ENCODE peak calls at places on chromosomes 5 and 9, in six cellular contexts. R, G, L, O, N and E are unnamed samples.

GRCh38 chr5:97644896-97645295 is 461.8 kb upstream of the RIOK2 start:
- DNase-seq in R (no peak), G (no peak), L (no peak), O (no peak), N (no peak), E (no peak)

GRCh38 chr5:56852228-56853000 is 37.1 kb downstream of the MAP3K1 start:
- DNase-seq in R (no peak), G (peak; percentile 21), L (no peak), O (no peak), N (no peak), E (no peak)

GRCh38 chr9:120775859-120776258 is 17.4 kb downstream of the FBXW2 start:
- DNase-seq in R (no peak), G (peak; percentile 92), L (peak; percentile 35), O (no peak), N (no peak), E (no peak)

GRCh38 chr5:146588331-146588730 is 72.3 kb upstream of the GPR151 start:
- DNase-seq in R (no peak), G (peak; percentile 48), L (peak; percentile 11), O (peak; percentile 30), N (no peak), E (no peak)

GRCh38 chr9:77433675-77434445 is 214.3 kb downstream of the GNA14 start:
- DNase-seq in R (peak; percentile 17), G (peak; percentile 36), L (peak; percentile 61), O (peak; percentile 77), N (peak; percentile 31), E (peak; percentile 84)

GRCh38 chr9:79224672-79225433 is 346.9 kb upstream of the TLE4 start:
- DNase-seq in R (no peak), G (peak; percentile 86), L (peak; percentile 96), O (no peak), N (no peak), E (no peak)

GRCh38 chr5:139755892-139756671 is 39.5 kb upstream of the PSD2 start:
- DNase-seq in R (peak; percentile 15), G (no peak), L (no peak), O (no peak), N (no peak), E (no peak)

GRCh38 chr9:136049451-136050265 is 45.4 kb downstream of the NACC2 start:
- DNase-seq in R (no peak), G (no peak), L (no peak), O (no peak), N (no peak), E (peak; percentile 65)

GRCh38 chr5:33328842-33329241 is 111.9 kb upstream of the TARS1 start:
- DNase-seq in R (no peak), G (no peak), L (no peak), O (no peak), N (no peak), E (no peak)

GRCh38 chr5:42751044-42751443 is 5.6 kb upstream of the CCDC152 start:
- DNase-seq in R (no peak), G (no peak), L (no peak), O (no peak), N (no peak), E (no peak)

GRCh38 chr5:26791433-26791832 is 247.0 kb downstream of the CDH9 start:
- DNase-seq in R (no peak), G (no peak), L (no peak), O (no peak), N (no peak), E (no peak)

GRCh38 chr5:75552764-75553163 is 41.1 kb downstream of the POLK start:
- DNase-seq in R (no peak), G (no peak), L (no peak), O (no peak), N (no peak), E (no peak)

GRCh38 chr5:69206528-69207190 is 17.3 kb downstream of the CENPH start:
- DNase-seq in R (no peak), G (peak; percentile 31), L (peak; percentile 9), O (no peak), N (no peak), E (no peak)

GRCh38 chr5:120509056-120509455 is 45.0 kb downstream of the PRR16 start:
- DNase-seq in R (no peak), G (no peak), L (no peak), O (no peak), N (no peak), E (no peak)

GRCh38 chr9:115121140-115121710 is 3.3 kb upstream of the TNC start:
- DNase-seq in R (no peak), G (peak; percentile 82), L (no peak), O (no peak), N (no peak), E (no peak)

GRCh38 chr5:156460496-156460895 is 133.5 kb downstream of the SGCD start:
- DNase-seq in R (no peak), G (no peak), L (no peak), O (no peak), N (no peak), E (no peak)

GRCh38 chr5:84983093-84983492 is 598.4 kb upstream of the EDIL3 start:
- DNase-seq in R (no peak), G (no peak), L (no peak), O (no peak), N (no peak), E (no peak)

GRCh38 chr5:79935992-79936643 is 54.9 kb downstream of the MTX3 start:
- DNase-seq in R (no peak), G (no peak), L (peak; percentile 13), O (no peak), N (no peak), E (peak; percentile 73)

GRCh38 chr9:486156-486555 is 271.5 kb downstream of the DOCK8 start:
- DNase-seq in R (no peak), G (no peak), L (peak; percentile 45), O (no peak), N (no peak), E (no peak)

GRCh38 chr5:157710887-157711286 is 20.3 kb upstream of the THG1L start:
- DNase-seq in R (no peak), G (peak; percentile 66), L (peak; percentile 16), O (no peak), N (no peak), E (no peak)